ENCODE peak calls at places on chromosomes 4 and X, in six cellular contexts. D is H9, L is H1, S is neuronal stem cell, A is trophoblast cell, B is mesenchymal stem cell. G is an unnamed sample.

GRCh38 chrX:15358533-15358932 is 23.2 kb upstream of the PIGA start:
- DNase-seq in D (no peak), B (no peak), S (no peak), A (no peak), L (no peak), G (no peak)

GRCh38 chr4:74318270-74318669 is 10.0 kb downstream of the EPGN start:
- DNase-seq in L (no peak), A (no peak), S (no peak), D (no peak), B (no peak), G (no peak)

GRCh38 chr4:97238956-97239698 is 904.1 kb downstream of the STPG2 start:
- DNase-seq in B (no peak), S (peak), A (no peak), L (no peak), D (no peak), G (no peak)

GRCh38 chr4:76882630-76883029 is 15.3 kb downstream of the SOWAHB start:
- DNase-seq in B (no peak), L (no peak), D (no peak), S (no peak), A (peak), G (no peak)

GRCh38 chr4:151530783-151531182 is 121.8 kb downstream of the FHIP1A start:
- DNase-seq in B (peak), A (no peak), D (no peak), L (no peak), S (no peak), G (no peak)

GRCh38 chr4:128715616-128716015 is 93.9 kb upstream of the JADE1 start:
- DNase-seq in A (no peak), D (no peak), B (peak), S (no peak), L (no peak), G (peak)

GRCh38 chr4:145536044-145536443 is 54.4 kb downstream of the SMAD1 start:
- DNase-seq in L (no peak), B (no peak), S (no peak), D (no peak), A (no peak), G (no peak)

GRCh38 chrX:132612990-132613564 is 124.2 kb upstream of the MBNL3 start:
- DNase-seq in L (no peak), S (no peak), A (no peak), D (peak), B (peak), G (peak)

GRCh38 chr4:86302242-86302641 is 57.6 kb downstream of the MAPK10 start:
- DNase-seq in B (peak), D (peak), L (no peak), S (no peak), A (peak), G (peak)

GRCh38 chrX:71996826-71997225 is 86.2 kb downstream of the NHSL2 start:
- DNase-seq in L (peak), D (peak), A (no peak), S (no peak), B (no peak), G (no peak)

GRCh38 chrX:119145241-119145653 is 17.6 kb upstream of the KIAA1210 start:
- DNase-seq in A (no peak), B (no peak), D (peak), L (no peak), S (no peak), G (no peak)

GRCh38 chrX:153688900-153689590 is 1.3 kb downstream of the SLC6A8 start:
- DNase-seq in S (no peak), A (no peak), L (no peak), B (no peak), D (no peak), G (peak)

GRCh38 chr4:76377922-76378321 is 43.0 kb downstream of the CCDC158 start:
- DNase-seq in D (no peak), S (peak), L (no peak), A (no peak), B (peak), G (peak)

GRCh38 chr4:166896254-166896653 is 338.0 kb downstream of the SPOCK3 start:
- DNase-seq in S (no peak), B (no peak), A (no peak), D (no peak), L (no peak), G (no peak)

GRCh38 chr4:7204656-7205387 is 12.5 kb downstream of the SORCS2 start:
- DNase-seq in A (no peak), L (no peak), S (no peak), B (no peak), D (no peak), G (no peak)

GRCh38 chr4:169311643-169312365 is 41.0 kb upstream of the SH3RF1 start:
- DNase-seq in S (peak), B (peak), D (peak), A (peak), L (peak), G (peak)

GRCh38 chr4:16140520-16141249 is 56.9 kb upstream of the PROM1 start:
- DNase-seq in L (no peak), D (no peak), S (no peak), B (peak), A (peak), G (peak)

GRCh38 chr4:10032625-10033024 is 11.3 kb upstream of the SLC2A9 start:
- DNase-seq in S (no peak), L (no peak), A (peak), D (peak), B (no peak), G (peak)

GRCh38 chr4:139655116-139655515 is 10.5 kb upstream of the MGST2 start:
- DNase-seq in A (peak), D (no peak), S (no peak), L (no peak), B (peak), G (peak)

GRCh38 chrX:70025464-70025863 is 24.3 kb downstream of the AWAT2 start:
- DNase-seq in D (no peak), S (no peak), A (no peak), L (no peak), B (no peak), G (peak)

GRCh38 chr4:172628263-172628662 is 540.3 kb upstream of the GALNT7 start:
- DNase-seq in S (no peak), A (no peak), D (no peak), B (no peak), L (no peak), G (no peak)

DNA sequence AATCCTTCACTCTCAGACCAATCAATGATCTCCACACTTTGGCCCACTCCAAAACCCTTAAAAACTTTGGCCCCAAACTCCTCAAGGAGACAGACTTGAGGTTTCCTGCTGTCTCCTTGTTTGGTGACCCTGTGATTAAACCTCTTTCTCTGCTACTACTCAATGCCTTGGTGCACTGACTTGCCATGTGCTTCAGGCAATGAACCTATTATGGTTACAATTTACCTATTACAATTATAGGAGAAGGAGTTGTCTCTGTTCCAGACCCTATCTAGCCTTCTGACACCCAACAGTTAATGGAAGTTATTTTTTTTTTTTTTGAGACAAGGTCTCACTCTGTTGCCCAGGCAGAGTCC is 263.1 kb downstream of the STIM2 start:
- DNase-seq in A (no peak), D (no peak), S (no peak), L (no peak), B (no peak), G (no peak)
- H3K14ac ChIP-seq in A (no peak), D (no peak), S (no peak), L (no peak), B (no peak), G (no peak)

DNA sequence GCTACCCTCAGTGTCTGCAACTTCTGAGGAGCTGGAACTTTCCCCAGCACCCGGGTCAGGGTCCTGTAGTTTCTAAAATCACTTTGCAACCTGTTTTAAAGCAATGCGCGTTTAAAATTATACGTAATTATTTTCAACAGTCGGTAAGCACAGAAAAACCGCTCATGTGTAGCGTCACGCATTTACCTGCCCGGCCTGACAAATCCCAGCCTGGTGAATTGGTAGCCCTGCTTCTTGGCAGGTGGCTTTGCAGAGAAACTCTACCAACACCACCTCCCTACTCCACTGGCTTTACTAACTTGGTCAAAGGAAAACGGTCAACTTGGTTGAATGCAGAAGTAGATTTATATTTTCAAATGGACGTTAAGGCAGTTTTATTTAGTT is 651 bp downstream of the BANK1 start:
- DNase-seq in B (no peak), S (no peak), D (no peak), L (no peak), A (no peak), G (no peak)
- H3K14ac ChIP-seq in B (no peak), S (no peak), D (peak), L (no peak), A (no peak), G (no peak)

DNA sequence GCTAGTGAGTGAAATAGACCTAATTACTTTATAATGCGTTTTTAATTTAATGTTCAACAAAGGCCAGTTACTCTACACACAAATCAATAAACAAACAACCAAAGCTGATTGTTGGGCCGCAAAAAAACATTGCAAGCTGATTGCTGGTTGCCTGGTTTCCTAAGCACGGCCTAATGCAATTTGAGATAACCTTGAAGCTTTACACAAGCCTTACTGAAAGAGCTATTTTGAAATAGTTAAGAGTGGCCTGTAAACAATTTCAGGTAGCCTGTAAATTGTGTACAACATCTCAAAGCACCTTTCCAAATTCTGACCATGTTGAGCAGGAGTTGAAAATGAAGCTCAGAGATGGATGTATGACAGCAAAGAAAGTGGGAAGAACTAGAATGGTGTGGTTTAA is 17.5 kb upstream of the CXorf66 start:
- DNase-seq in A (no peak), D (no peak), B (no peak), S (no peak), L (no peak), G (no peak)
- H3K14ac ChIP-seq in A (no peak), D (no peak), B (no peak), S (no peak), L (no peak), G (no peak)

GRCh38 chr4:177225605-177226004 is 84.1 kb upstream of the NEIL3 start:
- DNase-seq in L (no peak), B (no peak), A (no peak), D (no peak), S (no peak), G (no peak)
- H3K14ac ChIP-seq in L (no peak), B (no peak), A (no peak), D (no peak), S (no peak), G (no peak)

GRCh38 chr4:146932111-146932510 is 13.6 kb downstream of the TTC29 start:
- DNase-seq in B (peak), L (no peak), S (no peak), A (no peak), D (no peak), G (peak)
- H3K14ac ChIP-seq in B (no peak), L (no peak), S (no peak), A (no peak), D (no peak), G (no peak)

DNA sequence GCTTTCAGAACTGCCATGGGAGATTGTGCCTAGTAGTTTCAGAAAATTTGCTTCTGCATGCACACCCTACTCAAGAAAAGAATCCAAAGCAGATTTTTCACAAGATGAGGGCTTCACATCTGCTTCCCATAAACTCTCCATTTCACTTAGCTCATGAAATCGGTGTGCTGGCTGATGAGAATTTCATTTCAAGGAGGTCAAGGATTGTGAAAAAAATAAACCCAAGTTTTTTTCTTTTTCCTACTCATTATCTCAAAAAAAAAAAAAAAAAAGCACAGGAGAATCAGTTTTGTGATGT is 3.4 kb upstream of the ADH7 start:
- DNase-seq in A (no peak), S (no peak), L (no peak), B (no peak), D (no peak), G (no peak)
- H3K14ac ChIP-seq in A (no peak), S (no peak), L (no peak), B (no peak), D (no peak), G (no peak)

DNA sequence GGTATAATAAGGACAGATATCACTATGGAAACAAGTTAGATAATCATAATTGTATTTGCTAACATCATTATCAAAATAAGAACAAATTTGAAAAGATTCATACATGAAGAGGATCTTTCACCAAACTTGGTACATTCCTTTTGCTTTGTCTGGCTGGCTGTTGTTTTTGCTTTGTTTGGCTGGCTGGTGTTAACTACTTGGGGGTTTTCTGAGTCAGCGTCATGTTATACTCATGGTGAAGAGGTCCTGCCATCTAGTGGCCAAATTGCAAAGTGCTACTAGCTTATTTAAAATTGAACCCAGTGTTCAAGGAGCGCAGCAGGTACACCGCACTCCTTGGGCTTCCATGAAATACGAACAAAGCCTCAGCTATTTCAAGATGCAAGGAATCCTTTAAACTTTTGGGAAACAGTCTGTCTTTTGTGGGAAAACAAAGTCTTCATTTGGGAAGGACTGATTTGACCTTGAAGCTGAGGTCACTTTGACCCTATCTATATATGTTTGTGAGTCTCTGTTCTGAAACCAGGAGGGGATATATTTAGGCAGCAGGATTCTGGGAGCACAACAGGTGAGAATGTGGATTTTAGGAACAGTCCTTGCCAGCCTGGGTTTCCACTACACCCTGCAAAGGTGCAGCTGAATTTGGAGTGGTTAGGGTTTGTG is 129.7 kb downstream of the PLS3 start:
- DNase-seq in L (peak), D (peak), S (peak), B (peak), A (peak), G (peak)
- H3K14ac ChIP-seq in L (no peak), D (peak), S (no peak), B (no peak), A (no peak), G (no peak)

GRCh38 chrX:20527458-20528099 is 260.9 kb upstream of the RPS6KA3 start:
- DNase-seq in L (no peak), A (no peak), D (no peak), S (no peak), B (peak), G (peak)

GRCh38 chrX:20530319-20530979 is 263.7 kb upstream of the RPS6KA3 start:
- DNase-seq in B (peak), D (peak), L (no peak), A (peak), S (peak), G (peak)

GRCh38 chrX:20529301-20529700 is 262.6 kb upstream of the RPS6KA3 start:
- DNase-seq in D (no peak), S (no peak), L (no peak), B (no peak), A (no peak), G (no peak)

GRCh38 chrX:20531667-20532066 is 265.0 kb upstream of the RPS6KA3 start:
- DNase-seq in S (no peak), B (peak), A (no peak), D (no peak), L (no peak), G (peak)

DNA sequence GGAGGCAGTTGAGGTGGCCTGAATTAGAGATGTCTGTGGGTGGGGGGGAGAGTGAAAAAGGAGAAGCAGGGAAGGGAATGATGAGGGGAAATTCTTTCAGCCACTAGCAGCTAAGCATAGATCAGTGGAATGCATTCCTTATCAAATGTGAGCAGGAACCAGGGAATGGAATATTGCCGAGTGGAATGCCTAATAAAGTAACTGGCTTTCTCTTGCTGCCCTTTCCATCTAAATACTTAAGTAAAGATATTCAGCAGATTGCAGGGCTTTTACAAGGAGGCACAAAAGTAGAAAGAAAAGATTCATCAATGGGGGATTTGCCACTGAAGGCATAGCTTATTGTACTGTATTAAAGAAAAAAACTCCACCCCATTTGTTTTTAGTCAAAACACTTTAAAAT is 263.0 kb upstream of the RPS6KA3 start:
- DNase-seq in B (no peak), S (no peak), L (no peak), D (no peak), A (no peak), G (no peak)
- H3K14ac ChIP-seq in B (no peak), S (no peak), L (no peak), D (no peak), A (no peak), G (no peak)

GRCh38 chr4:143399113-143399949 is 62.7 kb downstream of the GAB1 start:
- DNase-seq in S (peak), L (no peak), B (peak), A (no peak), D (no peak), G (peak)

GRCh38 chr4:143397335-143397734 is 60.7 kb downstream of the GAB1 start:
- DNase-seq in D (no peak), A (no peak), S (no peak), B (no peak), L (no peak), G (peak)

GRCh38 chr4:143402776-143403550 is 66.3 kb downstream of the GAB1 start:
- DNase-seq in B (peak), S (no peak), A (no peak), D (no peak), L (no peak), G (no peak)

GRCh38 chr4:143397887-143398286 is 61.2 kb downstream of the GAB1 start:
- DNase-seq in A (no peak), B (no peak), S (no peak), D (no peak), L (no peak), G (peak)

GRCh38 chr4:143400082-143400481 is 63.4 kb downstream of the GAB1 start:
- DNase-seq in D (no peak), A (no peak), S (no peak), L (no peak), B (no peak), G (no peak)
- H3K14ac ChIP-seq in D (no peak), A (no peak), S (no peak), L (no peak), B (no peak), G (no peak)

G was measured in IMR-90.